ENCODE peak calls at places on chromosome 1, in nine cellular contexts. M is T-cell, L is T47D, E is Calu3, J is bronchial epithelial cell, R is NCI-H2171 treated with DMSO at 0.1 percent for 48 hours, X is amniotic stem cell, U is NCI-H748 treated with DMSO at 0.1 percent for 48 hours, W is progenitor cell of endocrine pancreas. C is an unnamed sample.

GRCh38 chr1:214966366-214966765 is 116.2 kb upstream of the KCNK2 start:
- DNase-seq in M (no peak), L (no peak), E (no peak), J (no peak), R (no peak), X (no peak), U (no peak), W (no peak), C (no peak)

GRCh38 chr1:180169641-180170155 is 15.0 kb downstream of the QSOX1 start:
- DNase-seq in M (no peak), L (no peak), E (no peak), J (peak; percentile 42), R (no peak), X (no peak), U (no peak), W (no peak), C (no peak)

GRCh38 chr1:175314300-175314699 is 121.7 kb upstream of the KIAA0040 start:
- DNase-seq in M (no peak), L (no peak), E (no peak), J (no peak), R (peak; percentile 31), X (no peak), U (no peak), W (no peak), C (no peak)

GRCh38 chr1:35629051-35629450 is 12.3 kb downstream of the PSMB2 start:
- DNase-seq in M (no peak), L (no peak), E (no peak), J (no peak), R (no peak), X (no peak), U (no peak), W (no peak), C (no peak)

GRCh38 chr1:47785561-47786271 is 211.5 kb downstream of the TRABD2B start:
- DNase-seq in M (no peak), L (no peak), E (no peak), J (no peak), R (no peak), X (no peak), U (no peak), W (no peak), C (no peak)

GRCh38 chr1:169305356-169305755 is 62.2 kb downstream of the NME7 start:
- DNase-seq in M (no peak), L (no peak), E (no peak), J (no peak), R (no peak), X (no peak), U (no peak), W (no peak), C (no peak)

GRCh38 chr1:193662030-193662429 is 475.6 kb upstream of the B3GALT2 start:
- DNase-seq in M (no peak), L (no peak), E (no peak), J (peak; percentile 1), R (no peak), X (no peak), U (no peak), W (no peak), C (no peak)

GRCh38 chr1:209190591-209191241 is 392.8 kb upstream of the CAMK1G start:
- DNase-seq in M (no peak), L (no peak), E (peak; percentile 51), J (peak; percentile 53), R (peak; percentile 48), X (peak; percentile 4), U (peak; percentile 19), W (peak; percentile 50), C (no peak)

GRCh38 chr1:46302091-46303037 is 1.1 kb downstream of the LRRC41 start:
- DNase-seq in M (peak; percentile 26), L (no peak), E (peak; percentile 69), J (no peak), R (peak; percentile 32), X (no peak), U (no peak), W (peak; percentile 55), C (peak; percentile 93)

GRCh38 chr1:164683235-164683634 is 124.3 kb downstream of the PBX1 start:
- DNase-seq in M (no peak), L (no peak), E (peak; percentile 49), J (peak; percentile 88), R (no peak), X (no peak), U (no peak), W (no peak), C (no peak)

GRCh38 chr1:151325231-151325630 is 2.0 kb downstream of the PI4KB start:
- DNase-seq in M (no peak), L (no peak), E (no peak), J (no peak), R (no peak), X (no peak), U (no peak), W (no peak), C (no peak)

GRCh38 chr1:185050823-185051451 is 5.6 kb downstream of the RNF2 start:
- DNase-seq in M (no peak), L (no peak), E (no peak), J (no peak), R (peak; percentile 9), X (no peak), U (peak; percentile 16), W (no peak), C (no peak)

GRCh38 chr1:85319931-85320330 is 43.5 kb upstream of the BCL10 start:
- DNase-seq in M (no peak), L (no peak), E (no peak), J (peak; percentile 79), R (no peak), X (no peak), U (no peak), W (no peak), C (no peak)

GRCh38 chr1:180094705-180095280 is 59.9 kb upstream of the QSOX1 start:
- DNase-seq in M (no peak), L (no peak), E (no peak), J (no peak), R (no peak), X (no peak), U (no peak), W (no peak), C (no peak)

GRCh38 chr1:25837253-25837875 is 17.6 kb downstream of the MTFR1L start:
- DNase-seq in M (no peak), L (peak; percentile 37), E (no peak), J (peak; percentile 52), R (peak; percentile 32), X (no peak), U (no peak), W (no peak), C (no peak)

GRCh38 chr1:2441746-2442145 is 29.4 kb upstream of the PEX10 start:
- DNase-seq in M (no peak), L (no peak), E (no peak), J (no peak), R (no peak), X (no peak), U (no peak), W (no peak), C (no peak)

GRCh38 chr1:204924013-204924759 is 53.5 kb downstream of the NFASC start:
- DNase-seq in M (no peak), L (peak; percentile 51), E (peak; percentile 9), J (peak; percentile 14), R (peak; percentile 92), X (no peak), U (no peak), W (no peak), C (no peak)

GRCh38 chr1:47411441-47411840 is 4.6 kb upstream of the FOXE3 start:
- DNase-seq in M (no peak), L (no peak), E (no peak), J (peak; percentile 45), R (no peak), X (no peak), U (no peak), W (no peak), C (no peak)

GRCh38 chr1:2145946-2146835 is 48.4 kb downstream of the FAAP20 start:
- DNase-seq in M (peak; percentile 25), L (no peak), E (no peak), J (no peak), R (no peak), X (no peak), U (no peak), W (no peak), C (peak; percentile 76)

GRCh38 chr1:61960999-61961398 is 218.7 kb downstream of the PATJ start:
- DNase-seq in M (no peak), L (no peak), E (no peak), J (no peak), R (no peak), X (no peak), U (no peak), W (no peak), C (no peak)

GRCh38 chr1:41404308-41404755 is 43.1 kb downstream of the FOXO6 start:
- DNase-seq in M (peak; percentile 6), L (no peak), E (peak; percentile 19), J (peak; percentile 42), R (peak; percentile 97), X (peak; percentile 22), U (peak; percentile 100), W (no peak), C (no peak)

C was measured in chondrocyte.